ENCODE peak calls at places on chromosomes 4 and X, in ten cellular contexts. L, E, T, P, U, Y, K, J, V and W are unnamed samples.

GRCh38 chr4:102429553-102429952 is 71.6 kb upstream of the NFKB1 start:
- DNase-seq in L (no peak), E (peak; percentile 9), T (no peak), P (no peak), U (peak; percentile 95), Y (no peak), K (no peak), J (no peak), V (no peak), W (no peak)

GRCh38 chr4:150302553-150302952 is 224.3 kb downstream of the DCLK2 start:
- DNase-seq in L (no peak), E (peak; percentile 93), T (peak; percentile 28), P (no peak), U (peak; percentile 87), Y (peak; percentile 53), K (no peak), J (no peak), V (no peak), W (no peak)

GRCh38 chrX:54446084-54446483 is 5.9 kb downstream of the TSR2 start:
- DNase-seq in L (no peak), E (no peak), T (no peak), P (no peak), U (no peak), Y (no peak), K (no peak), J (no peak), V (no peak), W (no peak)

GRCh38 chr4:22553560-22553959 is 37.7 kb upstream of the ADGRA3 start:
- DNase-seq in L (no peak), E (no peak), T (no peak), P (no peak), U (no peak), Y (no peak), K (no peak), J (no peak), V (no peak), W (no peak)

GRCh38 chr4:113832795-113833194 is 71.3 kb upstream of the CAMK2D start:
- DNase-seq in L (no peak), E (no peak), T (no peak), P (no peak), U (no peak), Y (no peak), K (no peak), J (no peak), V (no peak), W (no peak)

GRCh38 chrX:6149231-6149870 is 79.3 kb downstream of the NLGN4X start:
- DNase-seq in L (no peak), E (no peak), T (no peak), P (no peak), U (peak; percentile 21), Y (no peak), K (no peak), J (no peak), V (no peak), W (no peak)

GRCh38 chr4:156321203-156321602 is 367.5 kb upstream of the CTSO start:
- DNase-seq in L (no peak), E (no peak), T (no peak), P (no peak), U (peak; percentile 93), Y (no peak), K (no peak), J (no peak), V (no peak), W (no peak)

GRCh38 chrX:101078716-101079115 is at the start of gene TMEM35A:
- DNase-seq in L (no peak), E (no peak), T (no peak), P (no peak), U (no peak), Y (no peak), K (no peak), J (peak; percentile 6), V (no peak), W (no peak)

GRCh38 chr4:78379040-78379439 is 172.5 kb upstream of the ANXA3 start:
- DNase-seq in L (no peak), E (no peak), T (no peak), P (no peak), U (peak; percentile 23), Y (no peak), K (no peak), J (no peak), V (no peak), W (no peak)

GRCh38 chr4:108850407-108850709 is 87.5 kb upstream of the ETNPPL start:
- DNase-seq in L (no peak), E (no peak), T (no peak), P (no peak), U (no peak), Y (no peak), K (no peak), J (no peak), V (no peak), W (no peak)
- H3K4me3 ChIP-seq in L (no peak overlapping the region), E (no peak overlapping the region), T (no peak overlapping the region), P (no peak overlapping the region), U (no peak overlapping the region), Y (no peak overlapping the region), K (no peak overlapping the region), J (no peak overlapping the region), V (no peak overlapping the region), W (no peak overlapping the region)

GRCh38 chrX:125202486-125203378 is 116.9 kb upstream of the TEX13C start:
- DNase-seq in L (no peak), E (no peak), T (no peak), P (peak; percentile 40), U (no peak), Y (peak; percentile 9), K (no peak), J (no peak), V (no peak), W (no peak)
- H3K4me3 ChIP-seq in L (no peak overlapping the region), E (no peak overlapping the region), T (no peak overlapping the region), P (no peak overlapping the region), U (no peak overlapping the region), Y (no peak overlapping the region), K (peak overlapping the region; percentile 1), J (no peak overlapping the region), V (peak overlapping the region; percentile 36), W (no peak overlapping the region)

GRCh38 chr4:38760915-38761314 is 21.9 kb downstream of the TLR10 start:
- DNase-seq in L (no peak), E (no peak), T (no peak), P (no peak), U (no peak), Y (no peak), K (no peak), J (no peak), V (no peak), W (no peak)
- H3K4me3 ChIP-seq in L (no peak overlapping the region), E (no peak overlapping the region), T (no peak overlapping the region), P (no peak overlapping the region), U (no peak overlapping the region), Y (no peak overlapping the region), K (no peak overlapping the region), J (no peak overlapping the region), V (no peak overlapping the region), W (no peak overlapping the region)

DNA sequence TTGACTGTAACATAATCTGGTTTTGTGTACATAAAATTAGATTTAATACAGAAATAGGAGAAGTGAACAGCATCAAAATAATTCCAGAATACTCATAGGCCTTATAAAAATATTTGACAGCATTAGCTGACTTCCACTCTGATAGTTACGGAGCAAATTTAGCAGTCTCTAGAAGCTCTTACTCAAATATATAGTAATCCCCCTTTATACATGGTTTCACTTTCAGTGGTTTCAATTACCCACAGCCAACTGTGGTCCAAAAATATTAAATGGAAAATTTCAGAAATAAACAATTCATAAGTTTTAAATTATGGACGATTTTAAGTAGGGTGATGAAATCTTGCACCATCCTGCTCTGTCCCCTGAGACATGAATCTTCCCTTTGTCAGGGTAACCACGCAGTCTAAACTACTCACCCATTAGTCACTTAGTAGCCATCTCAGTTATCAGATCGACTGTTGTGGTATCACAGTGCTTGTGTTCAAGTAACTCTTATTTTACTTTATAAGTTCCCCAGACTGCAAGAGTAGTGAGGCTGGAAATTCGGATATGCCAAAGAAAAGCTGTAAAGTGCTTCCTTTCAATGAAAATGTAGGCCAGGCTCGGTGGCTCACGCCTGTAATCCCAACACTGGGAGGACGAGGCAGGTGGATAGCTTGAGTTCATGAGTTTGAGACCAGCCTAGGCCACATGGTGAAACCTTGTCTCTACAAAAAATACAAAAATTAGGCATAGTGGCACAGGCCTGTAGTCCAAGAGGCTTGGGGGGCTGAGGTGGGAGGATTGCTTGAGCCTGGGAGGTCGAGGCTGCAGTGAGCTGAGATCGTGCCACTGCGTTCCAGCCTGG is 17.2 kb upstream of the RTL9 start:
- DNase-seq in L (no peak), E (peak; percentile 36), T (no peak), P (no peak), U (peak; percentile 83), Y (no peak), K (no peak), J (no peak), V (no peak), W (no peak)
- H3K4me3 ChIP-seq in L (no peak overlapping the region), E (no peak overlapping the region), T (no peak overlapping the region), P (no peak overlapping the region), U (no peak overlapping the region), Y (no peak overlapping the region), K (no peak overlapping the region), J (no peak overlapping the region), V (no peak overlapping the region), W (no peak overlapping the region)

GRCh38 chrX:4671344-4671743 is 957.9 kb upstream of the PRKX start:
- DNase-seq in L (no peak), E (no peak), T (no peak), P (no peak), U (no peak), Y (no peak), K (no peak), J (no peak), V (no peak), W (no peak)

GRCh38 chrX:4674028-4674782 is 960.8 kb upstream of the PRKX start:
- DNase-seq in L (no peak), E (no peak), T (no peak), P (no peak), U (peak; percentile 64), Y (no peak), K (no peak), J (no peak), V (no peak), W (no peak)

GRCh38 chrX:4670606-4671005 is 957.2 kb upstream of the PRKX start:
- DNase-seq in L (no peak), E (no peak), T (no peak), P (no peak), U (no peak), Y (peak; percentile 33), K (no peak), J (no peak), V (no peak), W (no peak)

DNA sequence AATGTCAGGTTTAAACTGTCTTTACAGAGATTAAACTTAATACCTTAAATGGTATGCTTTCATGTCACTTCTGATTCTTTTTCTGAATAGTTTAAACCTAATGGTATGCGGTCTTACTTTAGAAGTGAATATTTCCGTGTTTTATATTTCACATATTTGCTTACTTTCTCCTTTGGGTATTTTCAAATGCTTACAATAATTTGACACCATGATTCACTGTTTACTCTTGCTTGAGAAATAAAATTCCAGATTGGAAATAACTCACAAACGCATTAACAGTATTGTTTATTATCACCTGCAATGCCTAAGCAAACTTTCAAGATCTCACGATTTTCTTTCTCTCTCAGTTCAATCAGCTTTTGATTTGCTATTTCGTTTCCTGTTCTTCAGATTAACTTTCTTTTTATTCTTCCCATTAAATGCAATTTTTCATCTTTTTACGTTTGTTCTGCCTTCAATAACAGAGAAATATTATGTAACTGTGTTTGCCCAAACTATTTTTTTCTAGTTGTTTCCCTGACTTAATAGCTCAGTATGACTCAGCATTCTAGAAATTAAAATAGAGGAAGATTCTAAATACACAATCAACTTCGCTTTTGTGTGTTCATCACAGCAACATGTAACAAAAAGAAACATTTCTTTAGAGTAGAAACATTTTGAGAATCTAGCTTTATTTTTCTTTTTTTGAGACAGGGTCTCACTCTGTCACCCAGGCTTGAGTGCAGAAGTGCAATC is 955.5 kb upstream of the PRKX start:
- DNase-seq in L (no peak), E (no peak), T (no peak), P (no peak), U (no peak), Y (no peak), K (no peak), J (no peak), V (no peak), W (no peak)
- H3K4me3 ChIP-seq in L (no peak overlapping the region), E (no peak overlapping the region), T (no peak overlapping the region), P (no peak overlapping the region), U (no peak overlapping the region), Y (no peak overlapping the region), K (no peak overlapping the region), J (no peak overlapping the region), V (no peak overlapping the region), W (no peak overlapping the region)